ENCODE peak calls at places on chromosome 6, in nine cellular contexts. N is NCI-H2081; J is GM04504; Q is SK-N-SH; P is dermis blood vessel endothelial cell; F is skeletal muscle cell; R is left ventricle myocardium inferior; M is activated T-cell treated with anti-CD3 and anti-CD28 coated beads, Interleukin-2, amount 50 U/mL, for 24 hours; Y is activated naive CD4-positive, alpha-beta T cell treated with anti-CD3 and anti-CD28 coated beads, Interleukin-2, amount 10 ng/mL, durations not matched to agents 7 days and 5 days. Z is an unnamed sample.

GRCh38 chr6:40918035-40918651 is 120.9 kb downstream of the UNC5CL start:
- DNase-seq in N (no peak), J (no peak), Q (no peak), P (no peak), F (no peak), R (no peak), M (no peak), Y (no peak), Z (no peak)

GRCh38 chr6:122407712-122408111 is 8.3 kb downstream of the HSF2 start:
- DNase-seq in N (no peak), J (no peak), Q (no peak), P (no peak), F (no peak), R (no peak), M (no peak), Y (no peak), Z (no peak)

GRCh38 chr6:166849762-166850181 is 106.6 kb downstream of the RNASET2 start:
- DNase-seq in N (no peak), J (no peak), Q (no peak), P (no peak), F (no peak), R (no peak), M (no peak), Y (no peak), Z (no peak)

GRCh38 chr6:123551939-123552707 is 84.6 kb downstream of the TRDN start:
- DNase-seq in N (no peak), J (no peak), Q (no peak), P (no peak), F (no peak), R (no peak), M (no peak), Y (no peak), Z (no peak)

GRCh38 chr6:84350397-84350796 is 123.0 kb upstream of the CEP162 start:
- DNase-seq in N (peak; percentile 20), J (no peak), Q (no peak), P (no peak), F (peak; percentile 17), R (no peak), M (no peak), Y (no peak), Z (no peak)

GRCh38 chr6:155201461-155202226 is 62.2 kb upstream of the CLDN20 start:
- DNase-seq in N (peak; percentile 86), J (peak; percentile 72), Q (no peak), P (peak; percentile 90), F (peak; percentile 73), R (no peak), M (no peak), Y (no peak), Z (no peak)

GRCh38 chr6:123276439-123277045 is 280.5 kb downstream of the CLVS2 start:
- DNase-seq in N (peak; percentile 6), J (no peak), Q (no peak), P (no peak), F (no peak), R (no peak), M (no peak), Y (no peak), Z (no peak)

GRCh38 chr6:53103993-53104675 is 38.9 kb downstream of the FBXO9 start:
- DNase-seq in N (peak; percentile 40), J (no peak), Q (no peak), P (peak; percentile 5), F (no peak), R (no peak), M (no peak), Y (no peak), Z (no peak)

GRCh38 chr6:170074435-170074834 is 216.4 kb downstream of the DLL1 start:
- DNase-seq in N (no peak), J (no peak), Q (no peak), P (no peak), F (no peak), R (no peak), M (peak; percentile 5), Y (no peak), Z (no peak)

GRCh38 chr6:113980937-113981554 is 10.1 kb upstream of the HDAC2 start:
- DNase-seq in N (peak; percentile 33), J (no peak), Q (peak; percentile 67), P (peak; percentile 66), F (no peak), R (no peak), M (no peak), Y (peak; percentile 30), Z (no peak)

GRCh38 chr6:169964440-169965212 is 213.2 kb downstream of the ERMARD start:
- DNase-seq in N (no peak), J (no peak), Q (peak; percentile 24), P (no peak), F (no peak), R (no peak), M (no peak), Y (no peak), Z (no peak)

GRCh38 chr6:56724455-56724854 is 81.8 kb upstream of the DST start:
- DNase-seq in N (no peak), J (no peak), Q (no peak), P (no peak), F (no peak), R (no peak), M (no peak), Y (no peak), Z (no peak)

GRCh38 chr6:87628424-87628823 is 38.5 kb downstream of the ORC3 start:
- DNase-seq in N (no peak), J (no peak), Q (no peak), P (no peak), F (no peak), R (no peak), M (no peak), Y (no peak), Z (no peak)

GRCh38 chr6:94215614-94216013 is 796.3 kb upstream of the EPHA7 start:
- DNase-seq in N (no peak), J (no peak), Q (no peak), P (no peak), F (no peak), R (no peak), M (no peak), Y (no peak), Z (no peak)

GRCh38 chr6:139144490-139145085 is 9.7 kb downstream of the HECA start:
- DNase-seq in N (no peak), J (no peak), Q (no peak), P (no peak), F (no peak), R (no peak), M (no peak), Y (no peak), Z (no peak)

GRCh38 chr6:117440558-117441525 is 15.1 kb upstream of the ROS1 start:
- DNase-seq in N (no peak), J (peak; percentile 93), Q (no peak), P (no peak), F (peak; percentile 98), R (no peak), M (no peak), Y (no peak), Z (no peak)

GRCh38 chr6:13923527-13924145 is 1.1 kb upstream of the RNF182 start:
- DNase-seq in N (no peak), J (peak; percentile 45), Q (no peak), P (peak; percentile 57), F (peak; percentile 75), R (no peak), M (no peak), Y (no peak), Z (no peak)

GRCh38 chr6:147750420-147750819 is 241.9 kb downstream of the SAMD5 start:
- DNase-seq in N (peak; percentile 8), J (no peak), Q (no peak), P (no peak), F (no peak), R (no peak), M (no peak), Y (no peak), Z (no peak)

GRCh38 chr6:52534966-52535390 is 41.9 kb downstream of the TRAM2 start:
- DNase-seq in N (no peak), J (no peak), Q (no peak), P (peak; percentile 69), F (no peak), R (no peak), M (no peak), Y (peak; percentile 48), Z (no peak)

GRCh38 chr6:63448229-63448628 is 124.1 kb upstream of the LOC128125822 start:
- DNase-seq in N (no peak), J (no peak), Q (no peak), P (no peak), F (no peak), R (no peak), M (no peak), Y (no peak), Z (no peak)

GRCh38 chr6:33975631-33976424 is 170.1 kb downstream of the GRM4 start:
- DNase-seq in N (no peak), J (no peak), Q (peak; percentile 27), P (no peak), F (no peak), R (no peak), M (peak; percentile 32), Y (no peak), Z (no peak)

GRCh38 chr6:50062051-50062450 is 12.3 kb upstream of the DEFB112 start:
- DNase-seq in N (no peak), J (no peak), Q (peak; percentile 0), P (no peak), F (no peak), R (no peak), M (no peak), Y (no peak), Z (no peak)

GRCh38 chr6:117536317-117536716 is 53.8 kb downstream of the DCBLD1 start:
- DNase-seq in N (no peak), J (no peak), Q (no peak), P (no peak), F (no peak), R (no peak), M (no peak), Y (no peak), Z (no peak)

GRCh38 chr6:106732541-106732940 is 103.2 kb downstream of the QRSL1 start:
- DNase-seq in N (no peak), J (no peak), Q (no peak), P (no peak), F (no peak), R (no peak), M (no peak), Y (no peak), Z (no peak)

GRCh38 chr6:139313784-139314545 is 22.2 kb upstream of the TXLNB start:
- DNase-seq in N (no peak), J (no peak), Q (no peak), P (no peak), F (no peak), R (no peak), M (no peak), Y (no peak), Z (no peak)

GRCh38 chr6:125597411-125598253 is 151.8 kb upstream of the HEY2 start:
- DNase-seq in N (peak; percentile 64), J (peak; percentile 3), Q (no peak), P (no peak), F (no peak), R (peak; percentile 61), M (no peak), Y (no peak), Z (no peak)

GRCh38 chr6:157596461-157596860 is 215.5 kb downstream of the ZDHHC14 start:
- DNase-seq in N (no peak), J (no peak), Q (no peak), P (no peak), F (no peak), R (no peak), M (no peak), Y (no peak), Z (no peak)

GRCh38 chr6:27471365-27472115 is 1.4 kb downstream of the ZNF184 start:
- DNase-seq in N (no peak), J (no peak), Q (no peak), P (no peak), F (no peak), R (no peak), M (no peak), Y (no peak), Z (no peak)

GRCh38 chr6:139256087-139256486 is 35.7 kb downstream of the TXLNB start:
- DNase-seq in N (no peak), J (peak; percentile 65), Q (no peak), P (no peak), F (peak; percentile 64), R (no peak), M (no peak), Y (no peak), Z (no peak)

GRCh38 chr6:123794799-123795198 is 8.9 kb upstream of the NKAIN2 start:
- DNase-seq in N (no peak), J (no peak), Q (no peak), P (no peak), F (no peak), R (no peak), M (no peak), Y (no peak), Z (no peak)

Z was measured in GM18507.